ENCODE peak calls at places on chromosomes 11 and 22, in four cellular contexts. I, D, W and U are unnamed samples.

GRCh38 chr22:37221424-37222336 is 9.4 kb upstream of the SSTR3 start:
- DNase-seq in D (no peak), I (no peak), W (no peak), U (no peak)

GRCh38 chr11:96122601-96123044 is 198.7 kb upstream of the MTMR2 start:
- DNase-seq in I (no peak), W (no peak), D (no peak), U (no peak)

GRCh38 chr11:35295751-35296150 is 123.6 kb downstream of the SLC1A2 start:
- DNase-seq in I (no peak), W (no peak), D (no peak), U (no peak)

GRCh38 chr11:96015911-96016565 is 92.1 kb upstream of the MTMR2 start:
- DNase-seq in I (no peak), W (peak; percentile 98), D (no peak), U (no peak)

GRCh38 chr11:58004664-58005063 is 19.0 kb upstream of the OR9Q1 start:
- DNase-seq in I (no peak), D (no peak), W (no peak), U (no peak)

GRCh38 chr22:50503475-50504145 is 3.9 kb downstream of the LMF2 start:
- DNase-seq in W (no peak), I (no peak), D (no peak), U (no peak)

GRCh38 chr22:37892566-37893338 is 13.3 kb upstream of the MICALL1 start:
- DNase-seq in D (no peak), W (no peak), I (no peak), U (no peak)

GRCh38 chr11:64156235-64157011 is 9.5 kb downstream of the MACROD1 start:
- DNase-seq in D (no peak), I (no peak), W (peak; percentile 55), U (no peak)

GRCh38 chr11:79670846-79671245 is 230.0 kb upstream of the TENM4 start:
- DNase-seq in D (no peak), W (no peak), I (no peak), U (no peak)

GRCh38 chr11:6333112-6333511 is 12.8 kb upstream of the CAVIN3 start:
- DNase-seq in D (no peak), I (no peak), W (no peak), U (no peak)

DNA sequence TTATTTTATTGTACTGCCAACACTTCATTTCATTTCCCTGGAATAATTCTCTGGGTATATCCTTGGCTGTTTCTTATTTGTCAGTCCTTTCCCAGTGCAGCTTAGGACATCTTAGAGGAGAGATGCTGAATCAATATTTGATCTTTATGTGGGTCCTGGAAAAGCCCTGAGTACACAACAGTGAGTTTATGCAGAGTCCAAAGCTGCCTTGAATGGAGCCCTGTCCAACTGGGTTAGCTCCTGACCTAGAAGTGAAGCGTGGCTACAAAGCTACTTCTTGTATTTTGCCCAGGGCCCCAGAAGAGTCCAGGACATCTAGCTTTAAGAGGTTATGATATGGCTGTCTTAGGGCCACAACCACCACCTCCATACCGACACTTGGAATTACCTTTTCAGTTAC is 378.0 kb upstream of the FAT3 start:
- DNase-seq in I (no peak), W (no peak), D (no peak), U (no peak)
- TF ChIP-seq ATF2 in I (no peak), W (no peak), D (no peak), U (no peak)

GRCh38 chr22:45918455-45919370 is 58.2 kb downstream of the WNT7B start:
- DNase-seq in I (no peak), D (no peak), W (no peak), U (no peak)
- TF ChIP-seq CBFB in I (no peak), D (no peak), W (no peak), U (no peak)

DNA sequence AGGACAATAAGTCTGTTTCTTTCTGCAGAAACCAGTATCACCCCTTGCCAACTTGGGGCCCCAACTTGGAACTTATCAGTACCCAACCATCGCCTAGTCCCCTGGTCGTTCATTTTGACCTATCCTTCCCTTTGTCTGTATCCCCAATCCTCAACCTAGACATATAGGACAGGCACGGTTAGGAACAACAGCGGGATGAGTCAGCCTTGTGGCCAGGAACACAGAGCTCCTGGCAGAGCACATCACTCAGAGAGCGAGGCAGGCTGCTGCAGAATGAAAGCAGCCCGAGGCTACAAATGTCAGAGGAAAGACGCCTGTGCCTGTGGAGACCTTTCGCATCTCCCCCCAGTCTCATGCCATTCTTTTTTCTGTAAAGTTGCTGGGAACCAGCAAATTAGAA is 14.6 kb downstream of the DKK3 start:
- DNase-seq in W (no peak), D (no peak), I (no peak), U (no peak)
- TF ChIP-seq ATF2 in W (no peak), D (no peak), I (no peak), U (no peak)

GRCh38 chr11:122922893-122923292 is 40.3 kb downstream of the JHY start:
- DNase-seq in D (no peak), I (no peak), W (no peak), U (no peak)
- TF ChIP-seq CBFB in D (no peak), I (no peak), W (no peak), U (no peak)

GRCh38 chr22:47918276-47918928 is 1156.0 kb downstream of the TBC1D22A start:
- DNase-seq in W (no peak), I (no peak), D (peak; percentile 47), U (no peak)
- TF ChIP-seq ATF2 in W (no peak), I (no peak), D (no peak), U (no peak)

GRCh38 chr11:10749476-10749875 is 1.6 kb upstream of the CTR9 start:
- DNase-seq in I (no peak), W (no peak), D (no peak), U (no peak)

GRCh38 chr11:10750838-10751580 is at the start of gene CTR9:
- DNase-seq in I (peak; percentile 80), W (peak; percentile 87), D (peak; percentile 68), U (peak; percentile 95)

GRCh38 chr11:10747733-10748132 is 3.3 kb upstream of the CTR9 start:
- DNase-seq in I (no peak), W (no peak), D (no peak), U (no peak)

GRCh38 chr11:10746871-10747270 is 4.2 kb upstream of the CTR9 start:
- DNase-seq in D (no peak), I (no peak), W (no peak), U (no peak)

DNA sequence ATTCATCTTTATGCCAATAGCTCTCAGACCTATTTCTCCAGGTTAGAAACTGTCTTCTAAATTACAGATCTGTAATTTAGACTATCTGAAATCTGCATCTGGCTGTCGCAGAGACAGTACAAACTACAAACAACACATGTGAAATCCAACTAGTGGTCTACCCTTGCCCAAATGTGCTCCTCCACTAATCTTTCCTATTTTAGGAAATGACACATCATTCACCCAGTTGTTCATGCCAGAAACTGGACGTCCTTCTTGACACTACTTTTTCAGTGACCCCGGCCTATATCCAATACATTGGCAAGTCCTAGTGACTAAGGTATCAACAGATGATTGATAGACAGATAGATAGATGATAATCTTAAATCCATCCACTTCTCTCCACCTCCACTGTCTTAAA is 2.8 kb upstream of the CTR9 start:
- DNase-seq in W (no peak), I (no peak), D (no peak), U (no peak)
- TF ChIP-seq CBFB in W (no peak), I (no peak), D (no peak), U (no peak)

GRCh38 chr11:131195801-131196517 is 174.5 kb upstream of the NTM start:
- DNase-seq in I (no peak), D (no peak), W (no peak), U (no peak)
- TF ChIP-seq ATF2 in I (no peak), D (no peak), W (no peak), U (no peak)

GRCh38 chr11:44889266-44889665 is 61.4 kb downstream of the TP53I11 start:
- DNase-seq in I (no peak), D (no peak), W (no peak), U (no peak)
- TF ChIP-seq CBFB in I (no peak), D (no peak), W (no peak), U (no peak)